ENCODE peak calls at places on chromosomes 16 and 17, in five cellular contexts. E, Q, T, K and G are unnamed samples. For H3K4me1, the result is how much of the 10 kb centered on the place peaks cover.

GRCh38 chr17:7548585-7549400 is at the start of gene TNFSF12:
- DNase-seq in Q (peak), E (peak), K (peak), T (no peak), G (peak)

GRCh38 chr17:20063665-20064648 is 54.8 kb downstream of the SPECC1 start:
- DNase-seq in Q (no peak), T (peak), K (peak), E (peak), G (peak)

GRCh38 chr16:29820730-29821662 is 734 bp downstream of the MVP start:
- DNase-seq in K (no peak), Q (no peak), T (no peak), E (no peak), G (peak)

GRCh38 chr16:10752843-10753523 is 9.3 kb downstream of the NUBP1 start:
- DNase-seq in K (peak), T (no peak), Q (no peak), E (peak), G (peak)

GRCh38 chr16:48126801-48127644 is 28.8 kb downstream of the ABCC12 start:
- DNase-seq in T (no peak), E (no peak), Q (no peak), K (no peak), G (peak)

GRCh38 chr16:21260870-21261791 is 17.0 kb downstream of the CRYM start:
- DNase-seq in T (peak), Q (no peak), K (no peak), E (no peak), G (no peak)

GRCh38 chr16:24879684-24880083 is 33.9 kb downstream of the SLC5A11 start:
- DNase-seq in Q (no peak), K (no peak), T (no peak), E (no peak), G (no peak)

GRCh38 chr17:49252148-49252682 is 21.6 kb upstream of the PHOSPHO1 start:
- DNase-seq in T (no peak), K (no peak), Q (no peak), E (no peak), G (peak)

GRCh38 chr17:66713533-66714042 is 121.3 kb upstream of the CACNG5 start:
- DNase-seq in E (no peak), K (no peak), T (no peak), Q (no peak), G (no peak)

GRCh38 chr17:61458000-61458399 is 5.8 kb downstream of the TBX4 start:
- DNase-seq in E (no peak), K (no peak), T (no peak), Q (no peak), G (no peak)

GRCh38 chr17:7858487-7858832 is 657 bp downstream of the CYB5D1 start:
- DNase-seq in T (no peak), E (peak), Q (no peak), K (peak), G (peak)

GRCh38 chr17:7035591-7036368 is at the start of gene SLC16A13:
- DNase-seq in E (peak), T (peak), K (peak), Q (peak), G (peak)

GRCh38 chr17:39722965-39723848 is 7.1 kb downstream of the MIEN1 start:
- DNase-seq in Q (no peak), E (no peak), K (no peak), T (no peak), G (no peak)

GRCh38 chr17:75785770-75786538 is 1.3 kb downstream of the UNK start:
- DNase-seq in T (no peak), K (no peak), Q (no peak), E (no peak), G (no peak)

GRCh38 chr17:31556969-31557620 is 165.6 kb downstream of the RAB11FIP4 start:
- DNase-seq in K (no peak), T (no peak), E (no peak), Q (no peak), G (no peak)

GRCh38 chr17:50272246-50272645 is 2.0 kb upstream of the TMEM92 start:
- DNase-seq in K (no peak), T (no peak), E (no peak), Q (no peak), G (no peak)

GRCh38 chr17:80647746-80648145 is 103.1 kb downstream of the RPTOR start:
- DNase-seq in Q (no peak), K (no peak), T (no peak), E (no peak), G (no peak)

GRCh38 chr17:74632597-74632996 is 9.1 kb upstream of the CD300E start:
- DNase-seq in K (no peak), T (no peak), E (no peak), Q (no peak), G (no peak)

GRCh38 chr17:56096026-56096807 is 57.1 kb upstream of the ANKFN1 start:
- DNase-seq in T (no peak), K (no peak), E (no peak), Q (no peak), G (no peak)

GRCh38 chr17:39867891-39868553 is at the start of gene ZPBP2:
- DNase-seq in T (no peak), Q (no peak), E (no peak), K (no peak), G (no peak)

GRCh38 chr17:73430848-73431247 is 119.0 kb upstream of the CDC42EP4 start:
- DNase-seq in Q (no peak), K (no peak), E (no peak), T (no peak), G (no peak)

GRCh38 chr16:20409398-20410152 is at the start of gene ACSM5:
- DNase-seq in T (no peak), K (peak), Q (no peak), E (peak), G (no peak)

GRCh38 chr17:11319894-11320293 is 78.9 kb downstream of the SHISA6 start:
- DNase-seq in E (no peak), T (no peak), K (no peak), Q (no peak), G (no peak)

GRCh38 chr17:11318207-11318606 is 77.2 kb downstream of the SHISA6 start:
- DNase-seq in E (no peak), K (no peak), Q (no peak), T (no peak), G (no peak)
- H3K4me3 ChIP-seq in E (no peak), K (no peak), Q (no peak), T (no peak), G (no peak)

DNA sequence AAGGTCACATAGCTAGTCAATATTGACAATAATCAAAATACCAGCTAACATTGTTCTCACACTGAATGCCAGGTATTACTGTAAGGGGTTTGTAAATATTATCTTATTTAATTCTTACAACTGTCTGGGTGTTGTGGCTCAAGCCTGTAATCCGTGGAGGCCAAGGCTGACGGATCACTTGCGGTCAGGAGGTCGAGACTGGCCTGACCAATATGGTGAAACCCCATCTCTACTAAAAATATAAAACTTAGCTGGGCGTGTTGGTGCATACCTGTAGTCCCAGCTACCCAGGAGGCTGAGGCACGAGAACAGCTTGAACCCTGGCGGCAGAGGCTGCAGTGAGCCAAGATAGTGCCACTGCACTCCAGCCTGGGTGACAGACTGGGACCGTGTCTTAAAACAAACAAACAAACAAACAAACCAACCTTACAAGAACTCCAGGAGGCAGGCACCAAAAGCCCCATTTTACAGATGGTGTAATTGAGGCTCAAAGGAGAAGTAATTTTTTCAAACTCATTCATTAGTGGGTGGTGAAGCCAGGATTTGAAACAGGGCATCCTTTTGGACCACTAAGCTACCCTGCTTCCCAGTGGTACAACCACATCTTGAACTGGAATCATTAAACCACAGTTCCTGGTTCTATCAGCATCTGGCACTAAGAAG is 104.3 kb downstream of the XYLT1 start:
- DNase-seq in T (no peak), E (no peak), K (no peak), Q (no peak), G (no peak)
- H3K4me1 ChIP-seq in T (under half), E (under half), K (under half), Q (half or more), G (under half)

GRCh38 chr17:47781397-47781796 is 40.2 kb downstream of the OSBPL7 start:
- DNase-seq in E (no peak), Q (no peak), K (no peak), T (no peak), G (no peak)

GRCh38 chr17:47775181-47775580 is 42.1 kb downstream of the TBX21 start:
- DNase-seq in T (no peak), Q (no peak), K (no peak), E (no peak), G (no peak)

GRCh38 chr17:47776330-47777197 is 43.5 kb downstream of the TBX21 start:
- DNase-seq in T (peak), Q (peak), K (no peak), E (no peak), G (no peak)

GRCh38 chr17:47778184-47778635 is 43.4 kb downstream of the OSBPL7 start:
- DNase-seq in K (no peak), T (no peak), E (no peak), Q (no peak), G (no peak)
- H3K4me3 ChIP-seq in K (no peak), T (no peak), E (no peak), Q (no peak), G (no peak)

GRCh38 chr17:57501016-57501415 is 244.1 kb downstream of the CCDC182 start:
- DNase-seq in Q (no peak), E (no peak), K (no peak), T (no peak), G (no peak)

GRCh38 chr17:57494446-57494845 is 238.1 kb downstream of the MSI2 start:
- DNase-seq in E (no peak), K (no peak), T (no peak), Q (no peak), G (no peak)

GRCh38 chr17:57499648-57500049 is 243.3 kb downstream of the MSI2 start:
- DNase-seq in Q (no peak), E (no peak), K (no peak), T (no peak), G (no peak)

GRCh38 chr17:57496382-57496781 is 240.1 kb downstream of the MSI2 start:
- DNase-seq in E (no peak), Q (no peak), K (no peak), T (no peak), G (no peak)

GRCh38 chr17:57498443-57498842 is 242.1 kb downstream of the MSI2 start:
- DNase-seq in T (no peak), Q (no peak), E (no peak), K (no peak), G (no peak)
- H3K4me1 ChIP-seq in T (under half), Q (under half), E (under half), K (under half), G (under half)

GRCh38 chr16:57376313-57376818 is 4.1 kb downstream of the CX3CL1 start:
- DNase-seq in Q (no peak), T (no peak), K (no peak), E (no peak), G (no peak)
- H3K4me3 ChIP-seq in Q (no peak), T (no peak), K (no peak), E (no peak), G (no peak)

GRCh38 chr17:46136820-46137219 is 56.4 kb downstream of the KANSL1 start:
- DNase-seq in T (no peak), E (no peak), K (no peak), Q (no peak), G (no peak)
- H3K4me1 ChIP-seq in T (under half), E (half or more), K (half or more), Q (half or more), G (under half)

GRCh38 chr16:69727916-69728270 is 1.5 kb upstream of the NQO1 start:
- DNase-seq in E (peak), T (no peak), K (peak), Q (no peak), G (peak)
- H3K4me3 ChIP-seq in E (peak), T (peak), K (no peak), Q (no peak), G (no peak)

GRCh38 chr16:75250089-75250808 is 1.2 kb downstream of the BCAR1 start:
- DNase-seq in T (no peak), Q (no peak), K (peak), E (peak), G (peak)

GRCh38 chr16:75249441-75249840 is 2.0 kb downstream of the BCAR1 start:
- DNase-seq in T (no peak), K (no peak), Q (no peak), E (no peak), G (no peak)

GRCh38 chr16:75247249-75247648 is 4.2 kb downstream of the BCAR1 start:
- DNase-seq in E (peak), T (no peak), K (peak), Q (no peak), G (no peak)

GRCh38 chr16:75248142-75248535 is 3.3 kb downstream of the BCAR1 start:
- DNase-seq in T (no peak), K (peak), Q (no peak), E (peak), G (no peak)

GRCh38 chr16:75248536-75249380 is 2.7 kb downstream of the BCAR1 start:
- DNase-seq in E (no peak), K (no peak), Q (no peak), T (no peak), G (no peak)
- H3K4me1 ChIP-seq in E (half or more), K (half or more), Q (under half), T (half or more), G (half or more)

DNA sequence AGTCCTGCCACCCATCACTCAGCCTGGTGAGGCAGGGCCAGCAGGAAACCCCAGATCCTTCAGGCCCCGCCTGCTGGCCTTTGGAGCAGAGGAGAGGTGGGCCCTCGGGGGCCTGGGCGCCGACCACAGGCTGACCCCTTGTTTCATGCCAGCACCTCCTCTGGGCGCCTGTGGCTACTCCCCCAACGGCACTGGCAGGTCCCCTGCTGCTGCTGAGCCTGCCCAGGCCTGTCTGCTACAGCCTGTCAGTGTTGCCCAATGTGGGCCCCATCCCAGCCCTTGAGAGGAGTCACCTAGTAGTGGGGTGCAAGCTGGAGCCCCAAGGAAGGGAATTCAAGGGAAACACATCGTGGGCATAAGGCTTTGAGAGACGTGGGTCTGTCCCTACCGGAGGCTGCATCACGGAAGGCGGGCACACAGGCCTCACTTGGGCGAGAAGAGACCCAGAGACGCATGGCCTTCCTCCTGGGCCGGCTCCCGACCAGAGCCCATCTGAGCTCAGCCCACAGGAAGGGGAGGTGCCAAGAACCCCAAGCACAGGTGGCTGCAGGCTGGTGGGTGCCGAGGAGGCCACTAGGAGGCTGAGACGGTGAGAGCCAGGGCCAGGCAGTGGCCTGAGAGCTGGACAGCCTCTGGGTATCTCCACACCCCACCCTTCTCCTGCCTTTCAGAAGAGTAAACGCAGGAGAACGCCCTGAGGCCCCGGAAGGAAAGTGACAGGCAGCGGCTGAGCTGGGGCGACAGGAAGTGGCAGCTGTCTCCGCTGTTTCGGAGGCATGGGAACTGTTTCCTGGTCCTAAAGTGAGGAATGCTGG is 8.1 kb upstream of the FASN start:
- DNase-seq in T (peak), E (no peak), K (peak), Q (peak), G (peak)
- H3K4me3 ChIP-seq in T (peak), E (peak), K (peak), Q (peak), G (peak)

DNA sequence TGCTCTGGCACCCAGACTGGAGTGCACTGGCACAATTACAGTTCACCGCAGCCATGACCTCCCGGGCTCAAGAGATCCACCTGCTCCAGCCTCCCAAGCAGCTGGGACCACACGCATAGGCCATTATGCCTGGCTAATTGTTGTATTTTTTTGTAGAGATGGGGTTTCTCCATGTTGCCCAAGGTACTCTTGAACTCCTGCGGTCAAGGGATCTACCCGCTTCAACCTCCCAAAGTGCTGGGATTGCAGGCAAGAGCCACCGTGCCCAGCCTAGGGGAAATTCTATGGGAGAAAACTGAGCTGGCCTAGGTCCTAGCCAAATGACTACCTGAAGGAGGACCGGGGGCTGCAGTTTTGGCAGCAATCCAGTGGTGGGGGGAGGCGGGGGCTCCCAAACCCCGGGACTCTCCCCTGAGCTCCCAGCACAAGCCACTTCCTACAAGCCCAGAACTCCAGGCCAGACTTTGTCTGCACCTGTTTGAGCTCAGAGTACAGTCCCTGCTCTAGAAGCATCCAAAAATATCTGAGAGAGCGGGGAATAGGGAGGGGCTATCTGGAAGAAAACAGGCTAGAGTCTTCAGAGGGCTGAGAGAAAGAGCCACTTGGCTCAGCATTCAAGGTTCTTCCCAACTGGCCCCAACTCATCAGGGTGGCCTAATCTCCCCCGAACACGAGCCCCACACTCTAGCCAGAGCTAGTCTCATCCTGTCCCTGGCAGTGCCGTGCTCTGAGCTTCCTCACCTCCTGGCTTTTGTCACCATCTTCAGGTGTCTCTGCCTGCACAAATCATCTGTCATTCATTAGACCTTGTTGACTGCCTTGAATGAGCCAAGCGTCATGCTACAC is 9.1 kb downstream of the SRL start:
- DNase-seq in T (no peak), E (no peak), K (no peak), Q (no peak), G (no peak)
- H3K4me1 ChIP-seq in T (under half), E (half or more), K (half or more), Q (under half), G (under half)